ENCODE peak calls at places on chromosomes 11 and 22, in eight cellular contexts. I is ovary, D is mucosa of descending colon, R is GM23248, G is Peyer's patch, Q is testis, H is adrenal gland, Z is thyroid gland. C is an unnamed sample.

GRCh38 chr11:111734383-111735261 is 31.6 kb downstream of the PPP2R1B start:
- DNase-seq in I (no peak), D (no peak), R (peak; percentile 55), G (no peak), Q (no peak), H (no peak), Z (no peak), C (no peak)

GRCh38 chr11:76788661-76789442 is 5.7 kb downstream of the TSKU start:
- DNase-seq in I (no peak), D (peak; percentile 94), R (no peak), G (peak; percentile 85), Q (no peak), H (no peak), Z (peak; percentile 95), C (peak; percentile 52)

GRCh38 chr11:108135845-108136599 is 14.7 kb downstream of the ACAT1 start:
- DNase-seq in I (no peak), D (no peak), R (peak; percentile 56), G (no peak), Q (no peak), H (no peak), Z (no peak), C (no peak)

GRCh38 chr22:46699091-46699490 is 39.0 kb downstream of the CERK start:
- DNase-seq in I (no peak), D (no peak), R (no peak), G (no peak), Q (no peak), H (no peak), Z (no peak), C (peak; percentile 29)

GRCh38 chr22:27231266-27231665 is 570.3 kb downstream of the MN1 start:
- DNase-seq in I (no peak), D (no peak), R (no peak), G (no peak), Q (no peak), H (no peak), Z (no peak), C (no peak)

GRCh38 chr11:11163256-11163655 is 189.8 kb downstream of the CSNK2A3 start:
- DNase-seq in I (no peak), D (no peak), R (peak; percentile 38), G (no peak), Q (no peak), H (no peak), Z (no peak), C (peak; percentile 59)

GRCh38 chr11:84227970-84228369 is 941.8 kb upstream of the CCDC90B start:
- DNase-seq in I (no peak), D (no peak), R (peak; percentile 4), G (no peak), Q (peak; percentile 25), H (no peak), Z (no peak), C (no peak)

GRCh38 chr11:93521086-93521485 is 22.1 kb downstream of the SMCO4 start:
- DNase-seq in I (no peak), D (no peak), R (no peak), G (no peak), Q (no peak), H (no peak), Z (no peak), C (no peak)

GRCh38 chr22:24230911-24231656 is 13.8 kb downstream of the GGT5 start:
- DNase-seq in I (no peak), D (peak; percentile 77), R (peak; percentile 11), G (peak; percentile 70), Q (no peak), H (no peak), Z (peak; percentile 30), C (peak; percentile 95)

DNA sequence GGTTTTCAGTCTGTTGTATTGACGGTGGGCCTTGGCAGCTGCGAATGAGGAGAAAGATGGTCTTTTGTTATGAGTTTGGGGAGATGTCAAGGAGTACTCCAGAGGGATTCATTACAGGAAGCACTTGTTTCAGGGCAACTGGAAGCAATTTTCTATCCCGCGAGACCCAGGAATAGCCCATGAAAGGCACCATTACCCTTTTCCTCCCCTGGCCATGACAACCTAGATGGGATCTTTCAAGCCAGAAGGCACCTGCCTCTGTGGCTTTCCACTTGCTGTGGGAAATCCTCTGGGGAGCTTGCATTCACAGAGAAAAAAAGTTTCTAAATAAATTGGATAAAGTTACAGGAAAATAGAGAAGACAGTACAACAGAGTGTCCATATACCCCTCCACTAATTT is 2.7 kb downstream of the ZNF215 start:
- DNase-seq in I (no peak), D (no peak), R (no peak), G (no peak), Q (no peak), H (no peak), Z (no peak), C (no peak)
- H3K4me3 ChIP-seq in I (no peak overlapping the region), D (no peak overlapping the region), R (no peak overlapping the region), G (no peak overlapping the region), Q (no peak overlapping the region), H (no peak overlapping the region), Z (no peak overlapping the region), C (no peak overlapping the region)

DNA sequence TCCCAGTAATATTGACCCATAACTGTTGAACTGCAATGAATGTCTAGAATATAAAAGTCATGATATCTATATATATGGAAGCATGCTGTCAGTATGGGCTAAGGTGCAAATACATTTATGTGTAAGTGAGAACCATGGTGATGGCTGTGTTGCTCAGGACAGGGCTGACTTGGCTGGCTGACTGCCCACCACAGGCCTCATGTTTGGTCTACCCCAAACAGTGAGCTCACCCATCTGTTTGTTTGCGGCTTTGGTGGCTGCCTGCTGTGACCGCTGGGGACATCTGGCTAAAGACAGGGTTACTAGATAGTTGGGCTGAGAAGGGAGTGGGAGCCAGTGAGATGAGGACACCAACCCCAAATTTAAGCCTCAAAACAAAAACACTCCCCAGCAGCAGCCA is 6.3 kb downstream of the CD44 start:
- DNase-seq in I (no peak), D (peak; percentile 35), R (peak; percentile 71), G (no peak), Q (no peak), H (no peak), Z (peak; percentile 33), C (no peak)
- H3K4me3 ChIP-seq in I (no peak overlapping the region), D (no peak overlapping the region), R (peak overlapping the region; percentile 95), G (no peak overlapping the region), Q (no peak overlapping the region), H (no peak overlapping the region), Z (no peak overlapping the region), C (no peak overlapping the region)

GRCh38 chr22:35781898-35782297 is 64.2 kb downstream of the APOL5 start:
- DNase-seq in I (no peak), D (no peak), R (no peak), G (no peak), Q (no peak), H (no peak), Z (no peak), C (no peak)
- H3K4me3 ChIP-seq in I (no peak overlapping the region), D (no peak overlapping the region), R (no peak overlapping the region), G (no peak overlapping the region), Q (no peak overlapping the region), H (no peak overlapping the region), Z (no peak overlapping the region), C (no peak overlapping the region)

GRCh38 chr11:121722431-121723256 is 269.9 kb upstream of the SORL1-AS1 start:
- DNase-seq in I (peak; percentile 91), D (peak; percentile 27), R (peak; percentile 87), G (no peak), Q (peak; percentile 95), H (peak; percentile 67), Z (peak; percentile 75), C (peak; percentile 83)

GRCh38 chr11:121721961-121722360 is 269.2 kb upstream of the SORL1-AS1 start:
- DNase-seq in I (no peak), D (no peak), R (no peak), G (no peak), Q (no peak), H (no peak), Z (no peak), C (no peak)

GRCh38 chr11:121727942-121728341 is 275.2 kb upstream of the SORL1-AS1 start:
- DNase-seq in I (no peak), D (no peak), R (no peak), G (no peak), Q (no peak), H (no peak), Z (no peak), C (no peak)

GRCh38 chr11:121721448-121721847 is 268.7 kb upstream of the SORL1-AS1 start:
- DNase-seq in I (no peak), D (no peak), R (no peak), G (no peak), Q (no peak), H (no peak), Z (no peak), C (no peak)

DNA sequence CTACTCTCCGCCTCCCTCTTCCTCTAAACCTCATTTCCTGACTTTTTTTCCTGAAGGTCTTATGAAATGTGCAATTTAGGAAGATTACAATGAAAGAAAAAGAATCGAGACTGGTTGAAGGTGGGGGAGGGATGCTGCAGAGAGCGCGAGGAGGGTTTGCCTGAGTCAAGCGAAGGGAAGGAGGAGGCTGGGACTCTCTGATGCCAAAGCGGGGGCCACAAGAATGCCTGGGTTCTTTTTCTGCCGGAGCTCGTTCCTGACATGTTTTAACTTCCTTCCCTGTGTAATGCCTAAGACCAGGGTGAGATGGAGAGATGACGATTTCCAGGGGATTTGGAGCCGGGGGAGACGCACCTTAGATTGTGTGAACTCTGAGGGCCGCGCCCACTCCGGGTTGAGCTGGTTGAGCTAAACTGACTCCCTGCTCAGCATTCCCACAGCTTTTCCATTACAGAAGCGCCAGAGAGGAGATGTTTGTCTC is 270.5 kb upstream of the SORL1-AS1 start:
- DNase-seq in I (peak; percentile 54), D (no peak), R (peak; percentile 70), G (no peak), Q (peak; percentile 43), H (no peak), Z (no peak), C (peak; percentile 36)
- H3K4me3 ChIP-seq in I (peak overlapping the region; percentile 40), D (no peak overlapping the region), R (peak overlapping the region; percentile 77), G (no peak overlapping the region), Q (peak overlapping the region; percentile 68), H (no peak overlapping the region), Z (peak overlapping the region; percentile 34), C (peak overlapping the region; percentile 45)

GRCh38 chr11:6926208-6927029 is at the start of gene ZNF215:
- DNase-seq in I (peak; percentile 67), D (peak; percentile 89), R (peak; percentile 97), G (peak; percentile 86), Q (peak; percentile 82), H (peak; percentile 85), Z (peak; percentile 59), C (peak; percentile 86)
- H3K4me3 ChIP-seq in I (peak within 1 kb of the TSS; percentile 49), D (peak within 1 kb of the TSS; percentile 73), R (peak within 1 kb of the TSS; percentile 82), G (peak within 1 kb of the TSS; percentile 56), Q (peak within 1 kb of the TSS; percentile 63), H (no peak within 1 kb of the TSS), Z (peak within 1 kb of the TSS; percentile 53), C (peak within 1 kb of the TSS; percentile 98)

GRCh38 chr22:42645341-42645937 is 3.8 kb downstream of the CYB5R3 start:
- DNase-seq in I (peak; percentile 56), D (no peak), R (peak; percentile 77), G (no peak), Q (peak; percentile 69), H (no peak), Z (peak; percentile 57), C (peak; percentile 58)
- H3K4me3 ChIP-seq in I (peak overlapping the region; percentile 26), D (no peak overlapping the region), R (peak overlapping the region; percentile 51), G (no peak overlapping the region), Q (peak overlapping the region; percentile 37), H (no peak overlapping the region), Z (peak overlapping the region; percentile 10), C (no peak overlapping the region)

GRCh38 chr11:46391186-46391577 is 394 bp downstream of the CHRM4 start:
- DNase-seq in I (no peak), D (no peak), R (no peak), G (no peak), Q (no peak), H (no peak), Z (no peak), C (no peak)
- H3K4me3 ChIP-seq in I (no peak overlapping the region), D (no peak overlapping the region), R (no peak overlapping the region), G (no peak overlapping the region), Q (no peak overlapping the region), H (no peak overlapping the region), Z (no peak overlapping the region), C (peak overlapping the region; percentile 51)